ENCODE peak calls at places on chromosomes 12 and 14, in nine cellular contexts. E is lower lobe of right lung, B is choroid plexus epithelial cell, P is AG04450, X is H1, R is PC-9, K is GM23338, N is lung, O is fibroblast of pulmonary artery. Q is an unnamed sample.
A peak's percentile ranks its signal among the peaks of the same experiment; 100 is the strongest.

GRCh38 chr14:104360522-104360921 is 219.0 kb upstream of the C14orf180 start:
- DNase-seq in E (no peak), B (no peak), P (no peak), X (no peak), R (no peak), K (no peak), N (no peak), O (no peak), Q (no peak)

GRCh38 chr12:131380961-131381705 is 329.8 kb upstream of the SFSWAP start:
- DNase-seq in E (no peak), B (no peak), P (no peak), X (peak; percentile 62), R (no peak), K (peak; percentile 34), N (no peak), O (no peak), Q (no peak)

GRCh38 chr12:113261847-113262470 is 40.7 kb downstream of the TPCN1 start:
- DNase-seq in E (no peak), B (peak; percentile 55), P (no peak), X (no peak), R (no peak), K (no peak), N (no peak), O (peak; percentile 16), Q (peak; percentile 70)

GRCh38 chr12:632102-632696 is 31.0 kb downstream of the NINJ2 start:
- DNase-seq in E (no peak), B (peak; percentile 98), P (peak; percentile 64), X (no peak), R (peak; percentile 77), K (peak; percentile 76), N (peak; percentile 69), O (peak; percentile 82), Q (peak; percentile 67)

GRCh38 chr12:124543052-124543590 is 24.3 kb downstream of the NCOR2 start:
- DNase-seq in E (no peak), B (peak; percentile 59), P (no peak), X (no peak), R (peak; percentile 57), K (no peak), N (no peak), O (peak; percentile 48), Q (no peak)

GRCh38 chr12:107079172-107080011 is 14.0 kb downstream of the CRY1 start:
- DNase-seq in E (no peak), B (peak; percentile 69), P (no peak), X (no peak), R (no peak), K (peak; percentile 40), N (no peak), O (peak; percentile 60), Q (peak; percentile 14)

GRCh38 chr12:81727387-81727786 is 31.8 kb downstream of the PPFIA2 start:
- DNase-seq in E (no peak), B (no peak), P (no peak), X (no peak), R (no peak), K (peak; percentile 20), N (no peak), O (no peak), Q (no peak)

GRCh38 chr14:101248056-101248725 is 313.1 kb upstream of the DIO3 start:
- DNase-seq in E (no peak), B (no peak), P (no peak), X (no peak), R (no peak), K (no peak), N (peak; percentile 20), O (no peak), Q (no peak)

GRCh38 chr14:93234798-93235197 is 27.7 kb downstream of the UBR7 start:
- DNase-seq in E (no peak), B (peak; percentile 44), P (no peak), X (no peak), R (peak; percentile 20), K (no peak), N (no peak), O (peak; percentile 52), Q (peak; percentile 73)

GRCh38 chr14:76292561-76292960 is 83.4 kb upstream of the ESRRB start:
- DNase-seq in E (no peak), B (no peak), P (no peak), X (peak; percentile 14), R (no peak), K (no peak), N (no peak), O (no peak), Q (no peak)

GRCh38 chr12:67942704-67943103 is 46.5 kb upstream of the IFNG-AS1 start:
- DNase-seq in E (no peak), B (no peak), P (no peak), X (no peak), R (no peak), K (no peak), N (no peak), O (no peak), Q (no peak)

GRCh38 chr12:22066235-22066765 is 20.3 kb downstream of the CMAS start:
- DNase-seq in E (no peak), B (no peak), P (no peak), X (no peak), R (no peak), K (no peak), N (no peak), O (no peak), Q (no peak)

GRCh38 chr14:37591311-37591940 is 3.6 kb downstream of the FOXA1 start:
- DNase-seq in E (peak; percentile 64), B (no peak), P (no peak), X (peak; percentile 89), R (no peak), K (peak; percentile 83), N (no peak), O (no peak), Q (no peak)

GRCh38 chr12:38886931-38887330 is 18.5 kb downstream of the CPNE8 start:
- DNase-seq in E (no peak), B (no peak), P (no peak), X (no peak), R (no peak), K (no peak), N (no peak), O (no peak), Q (no peak)

GRCh38 chr14:95265106-95266094 is 54.3 kb downstream of the CLMN start:
- DNase-seq in E (no peak), B (peak; percentile 96), P (peak; percentile 59), X (no peak), R (peak; percentile 52), K (no peak), N (peak; percentile 68), O (peak; percentile 97), Q (peak; percentile 89)

GRCh38 chr12:120262852-120263724 is 2.4 kb downstream of the PXN start:
- DNase-seq in E (no peak), B (no peak), P (no peak), X (no peak), R (no peak), K (no peak), N (no peak), O (peak; percentile 28), Q (peak; percentile 77)

GRCh38 chr12:109760031-109760929 is 46.7 kb downstream of the FAM222A start:
- DNase-seq in E (peak; percentile 86), B (no peak), P (no peak), X (peak; percentile 43), R (no peak), K (no peak), N (peak; percentile 61), O (no peak), Q (no peak)

GRCh38 chr12:7937867-7938506 is 2.0 kb upstream of the SLC2A3 start:
- DNase-seq in E (no peak), B (peak; percentile 62), P (no peak), X (no peak), R (no peak), K (peak; percentile 53), N (no peak), O (peak; percentile 59), Q (peak; percentile 71)
- TF ChIP-seq CTCF in E (peak; percentile 15), B (peak; percentile 35), P (peak; percentile 40), X (no peak), R (peak; percentile 40), K (peak; percentile 22), N (no peak), O (peak; percentile 27), Q (no peak)

GRCh38 chr12:53383258-53383657 is 3.3 kb downstream of the SP1 start:
- DNase-seq in E (no peak), B (no peak), P (no peak), X (no peak), R (no peak), K (no peak), N (no peak), O (no peak), Q (no peak)
- H3K4me3 ChIP-seq in E (peak overlapping the region; percentile 61), B (peak overlapping the region; percentile 37), P (peak overlapping the region; percentile 49), X (peak overlapping the region; percentile 14), R (peak overlapping the region; percentile 70), K (no peak overlapping the region), N (peak overlapping the region; percentile 6), O (peak overlapping the region; percentile 31), Q (peak overlapping the region; percentile 43)

GRCh38 chr12:108647199-108647935 is 13.7 kb upstream of the SELPLG start:
- DNase-seq in E (no peak), B (peak; percentile 35), P (no peak), X (no peak), R (no peak), K (peak; percentile 41), N (no peak), O (no peak), Q (peak; percentile 48)
- TF ChIP-seq CTCF in E (no peak), B (peak; percentile 43), P (peak; percentile 38), X (peak; percentile 16), R (no peak), K (peak; percentile 17), N (no peak), O (no peak), Q (no peak)

GRCh38 chr12:49232940-49233841 is 31.7 kb upstream of the TUBA1C start:
- DNase-seq in E (peak; percentile 51), B (peak; percentile 53), P (no peak), X (peak; percentile 66), R (no peak), K (peak; percentile 77), N (peak; percentile 40), O (peak; percentile 52), Q (peak; percentile 55)
- H3K4me3 ChIP-seq in E (peak overlapping the region; percentile 64), B (peak overlapping the region; percentile 28), P (peak overlapping the region; percentile 46), X (no peak overlapping the region), R (no peak overlapping the region), K (peak overlapping the region; percentile 21), N (no peak overlapping the region), O (peak overlapping the region; percentile 19), Q (peak overlapping the region; percentile 25)

GRCh38 chr12:50641566-50641965 is 122.3 kb upstream of the ATF1 start:
- DNase-seq in E (no peak), B (no peak), P (no peak), X (no peak), R (no peak), K (peak; percentile 56), N (no peak), O (no peak), Q (no peak)
- TF ChIP-seq CTCF in E (no peak), B (no peak), P (no peak), X (peak; percentile 49), R (no peak), K (peak; percentile 33), N (no peak), O (no peak), Q (no peak)

GRCh38 chr12:95848575-95849388 is 10.0 kb upstream of the SNRPF start:
- DNase-seq in E (no peak), B (peak; percentile 63), P (no peak), X (no peak), R (peak; percentile 36), K (peak; percentile 56), N (peak; percentile 46), O (peak; percentile 44), Q (peak; percentile 74)
- H3K4me3 ChIP-seq in E (no peak overlapping the region), B (no peak overlapping the region), P (no peak overlapping the region), X (no peak overlapping the region), R (no peak overlapping the region), K (no peak overlapping the region), N (no peak overlapping the region), O (no peak overlapping the region), Q (no peak overlapping the region)